ENCODE peak calls at places on chromosomes 1 and 21, in five cellular contexts. Y is HepG2, L is HFFc6, B is type B pancreatic cell, Q is ovary. S is an unnamed sample.

GRCh38 chr1:24127801-24128363 is 15.1 kb downstream of the IL22RA1 start:
- DNase-seq in Y (no peak), L (no peak), B (no peak), Q (no peak), S (no peak)

GRCh38 chr1:26912147-26912490 is 1.7 kb downstream of the NR0B2 start:
- DNase-seq in Y (no peak), L (no peak), B (no peak), Q (no peak), S (no peak)

GRCh38 chr1:37358992-37359391 is 115.4 kb upstream of the ZC3H12A start:
- DNase-seq in Y (no peak), L (no peak), B (no peak), Q (no peak), S (no peak)

GRCh38 chr1:208177656-208178055 is 66.5 kb downstream of the PLXNA2 start:
- DNase-seq in Y (no peak), L (no peak), B (no peak), Q (no peak), S (peak)

GRCh38 chr21:31343680-31344480 is at the start of gene TIAM1:
- DNase-seq in Y (no peak), L (no peak), B (no peak), Q (no peak), S (peak)

GRCh38 chr1:41754540-41754939 is 164.2 kb downstream of the HIVEP3 start:
- DNase-seq in Y (no peak), L (no peak), B (no peak), Q (no peak), S (no peak)

GRCh38 chr1:64898107-64898861 is 68.1 kb downstream of the JAK1 start:
- DNase-seq in Y (peak), L (peak), B (no peak), Q (peak), S (peak)

GRCh38 chr1:15260418-15261154 is 13.6 kb downstream of the FHAD1 start:
- DNase-seq in Y (peak), L (peak), B (peak), Q (peak), S (no peak)

GRCh38 chr1:240091614-240092300 is at the start of gene FMN2:
- DNase-seq in Y (peak), L (peak), B (peak), Q (peak), S (peak)

GRCh38 chr1:200107004-200107470 is 79.5 kb downstream of the NR5A2 start:
- DNase-seq in Y (no peak), L (no peak), B (no peak), Q (no peak), S (no peak)

GRCh38 chr1:227945891-227946623 is 1.7 kb downstream of the WNT9A start:
- DNase-seq in Y (peak), L (no peak), B (peak), Q (peak), S (peak)

GRCh38 chr1:166184897-166185296 is 18.1 kb upstream of the FAM78B start:
- DNase-seq in Y (no peak), L (no peak), B (no peak), Q (no peak), S (no peak)

GRCh38 chr1:185291647-185292046 is 25.4 kb downstream of the IVNS1ABP start:
- DNase-seq in Y (no peak), L (no peak), B (no peak), Q (no peak), S (no peak)

GRCh38 chr1:54809496-54810074 is 8.5 kb upstream of the TTC22 start:
- DNase-seq in Y (no peak), L (no peak), B (peak), Q (no peak), S (no peak)

GRCh38 chr1:101139130-101139529 is 97.7 kb upstream of the S1PR1 start:
- DNase-seq in Y (no peak), L (no peak), B (no peak), Q (no peak), S (no peak)

GRCh38 chr1:109371271-109371739 is 26.4 kb downstream of the SORT1 start:
- DNase-seq in Y (no peak), L (peak), B (no peak), Q (no peak), S (peak)

GRCh38 chr21:45388611-45389296 is 16.2 kb upstream of the COL18A1 start:
- DNase-seq in Y (no peak), L (no peak), B (no peak), Q (peak), S (no peak)

DNA sequence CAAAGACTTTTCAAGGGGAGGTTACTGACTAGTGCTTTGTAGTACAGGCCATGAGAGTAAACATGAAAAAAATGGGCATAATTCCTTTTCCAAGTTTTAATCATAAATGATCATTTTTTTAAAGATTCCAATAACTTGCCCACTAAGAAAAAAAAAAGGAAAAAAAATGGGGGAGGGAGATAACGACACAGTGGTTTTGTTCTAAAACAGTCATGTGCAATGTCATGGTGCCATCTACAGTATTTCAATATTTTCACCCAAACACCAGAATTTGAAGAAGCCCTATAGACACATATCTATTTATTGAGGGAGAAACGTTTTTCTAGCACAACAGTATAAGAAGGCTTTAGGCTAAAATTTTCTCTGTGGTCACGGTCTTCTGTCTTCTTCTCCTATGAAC is 250.2 kb downstream of the LTN1 start:
- DNase-seq in Y (no peak), L (peak), B (no peak), Q (no peak), S (no peak)
- TF ChIP-seq CTCF in Y (no peak), L (peak), B (peak), Q (no peak), S (peak)

GRCh38 chr1:20087668-20088067 is 17.7 kb downstream of the PLA2G5 start:
- DNase-seq in Y (no peak), L (no peak), B (no peak), Q (no peak), S (no peak)
- TF ChIP-seq CTCF in Y (no peak), L (peak), B (peak), Q (no peak), S (no peak)

GRCh38 chr1:183580281-183580682 is 10.0 kb downstream of the NCF2 start:
- DNase-seq in Y (no peak), L (peak), B (no peak), Q (no peak), S (no peak)
- TF ChIP-seq CTCF in Y (no peak), L (peak), B (peak), Q (no peak), S (no peak)

DNA sequence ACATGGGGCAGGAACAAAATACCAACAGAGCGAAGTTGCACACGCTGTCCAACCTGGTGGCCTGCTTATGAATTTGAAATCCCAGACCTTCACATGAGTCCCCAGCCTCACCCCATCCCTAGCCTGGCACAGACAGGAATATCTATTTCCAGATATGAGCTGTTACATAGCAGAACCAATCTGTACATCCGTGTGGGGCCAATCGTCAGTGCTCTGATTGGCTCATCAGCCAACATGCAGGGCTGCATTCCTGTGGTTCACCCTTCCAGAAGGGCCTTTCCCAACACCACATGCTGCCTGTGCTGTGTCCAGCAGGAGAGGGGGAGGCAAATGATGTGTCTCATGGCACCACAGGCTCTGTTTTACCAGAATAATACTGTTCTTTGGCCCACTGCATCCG is 31.3 kb downstream of the CCN1 start:
- DNase-seq in Y (peak), L (peak), B (no peak), Q (no peak), S (peak)
- TF ChIP-seq CTCF in Y (no peak), L (no peak), B (no peak), Q (no peak), S (no peak)

GRCh38 chr1:39822146-39822545 is 33.5 kb upstream of the BMP8B start:
- DNase-seq in Y (no peak), L (peak), B (no peak), Q (no peak), S (no peak)

GRCh38 chr1:39819091-39819812 is 30.6 kb upstream of the BMP8B start:
- DNase-seq in Y (no peak), L (no peak), B (no peak), Q (no peak), S (no peak)

GRCh38 chr1:39816431-39817090 is 27.9 kb upstream of the BMP8B start:
- DNase-seq in Y (peak), L (peak), B (no peak), Q (peak), S (peak)

GRCh38 chr1:39812913-39813312 is 24.2 kb upstream of the BMP8B start:
- DNase-seq in Y (no peak), L (no peak), B (no peak), Q (no peak), S (no peak)

DNA sequence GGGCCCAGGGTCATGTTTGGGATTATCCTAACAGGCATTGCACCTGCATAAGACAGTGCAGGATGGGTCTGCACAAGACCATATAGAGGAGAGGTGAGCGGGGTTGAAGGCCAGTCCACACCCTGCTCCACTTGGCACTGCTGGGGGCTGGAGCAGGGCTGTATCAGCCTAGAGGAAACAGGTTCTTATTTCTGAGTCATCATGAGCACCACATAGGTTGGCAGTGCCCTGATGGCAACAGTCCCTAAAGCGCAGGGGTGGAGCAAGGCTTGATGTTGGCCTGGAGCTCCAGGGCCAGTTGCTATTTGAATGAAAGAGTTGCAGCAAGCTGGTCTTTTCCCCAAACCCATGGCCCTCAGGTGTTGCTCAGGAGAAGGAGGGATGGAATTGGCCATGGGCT is 29.8 kb upstream of the BMP8B start:
- DNase-seq in Y (no peak), L (no peak), B (no peak), Q (no peak), S (no peak)
- TF ChIP-seq CTCF in Y (no peak), L (no peak), B (no peak), Q (no peak), S (no peak)

GRCh38 chr1:28129150-28129549 is 40.7 kb upstream of the EYA3 start:
- DNase-seq in Y (no peak), L (peak), B (no peak), Q (no peak), S (peak)
- TF ChIP-seq CTCF in Y (no peak), L (no peak), B (no peak), Q (no peak), S (no peak)

GRCh38 chr21:42469272-42469671 is 26.8 kb downstream of the RSPH1 start:
- DNase-seq in Y (peak), L (no peak), B (no peak), Q (no peak), S (peak)
- TF ChIP-seq CTCF in Y (no peak), L (no peak), B (no peak), Q (no peak), S (no peak)

S was measured in hepatocyte.